ENCODE peak calls at places on chromosome 21, in nine cellular contexts. P, L, Q, V, W, X, Z, T and F are unnamed samples.

GRCh38 chr21:16192900-16193299 is 463.1 kb downstream of the USP25 start:
- DNase-seq in P (no peak), V (peak; percentile 34), L (no peak), W (peak; percentile 61), X (no peak), Q (no peak), Z (peak; percentile 20), T (peak; percentile 70), F (peak; percentile 57)

GRCh38 chr21:34890258-34890723 is 158.8 kb downstream of the RUNX1 start:
- DNase-seq in V (no peak), L (no peak), Z (no peak), X (no peak), W (no peak), Q (no peak), T (no peak), P (no peak), F (no peak)

GRCh38 chr21:31294691-31295090 is 49.4 kb downstream of the TIAM1 start:
- DNase-seq in W (no peak), L (no peak), X (no peak), Z (no peak), V (no peak), T (no peak), Q (no peak), P (no peak), F (no peak)

GRCh38 chr21:31888936-31889371 is 16.1 kb downstream of the HUNK start:
- DNase-seq in Q (no peak), P (no peak), V (no peak), X (no peak), Z (no peak), L (peak; percentile 68), T (peak; percentile 50), W (no peak), F (no peak)

GRCh38 chr21:42038826-42039425 is 28.8 kb upstream of the ZBTB21 start:
- DNase-seq in X (no peak), T (no peak), L (no peak), Z (peak; percentile 87), P (no peak), Q (no peak), W (no peak), V (peak; percentile 90), F (no peak)

GRCh38 chr21:19771881-19772280 is 1226.3 kb upstream of the NCAM2 start:
- DNase-seq in W (no peak), T (no peak), Q (no peak), L (no peak), P (no peak), V (no peak), Z (no peak), X (no peak), F (no peak)

GRCh38 chr21:15408089-15408488 is 321.7 kb upstream of the USP25 start:
- DNase-seq in V (no peak), Q (no peak), T (no peak), P (no peak), W (no peak), X (no peak), Z (no peak), L (no peak), F (no peak)

GRCh38 chr21:31293986-31294385 is 50.1 kb downstream of the TIAM1 start:
- DNase-seq in X (no peak), V (peak; percentile 82), Z (peak; percentile 94), Q (no peak), L (no peak), W (no peak), T (peak; percentile 85), P (no peak), F (peak; percentile 89)

GRCh38 chr21:44650265-44650972 is 4.0 kb downstream of the KRTAP12-4 start:
- DNase-seq in W (no peak), Q (no peak), V (no peak), Z (no peak), L (no peak), P (no peak), X (no peak), T (no peak), F (no peak)

GRCh38 chr21:44648557-44649311 is 2.5 kb downstream of the KRTAP10-11 start:
- DNase-seq in P (peak; percentile 10), Q (no peak), Z (no peak), V (no peak), L (no peak), X (no peak), T (no peak), W (no peak), F (no peak)

GRCh38 chr21:44644878-44645277 is 1.3 kb upstream of the KRTAP10-11 start:
- DNase-seq in V (no peak), W (no peak), Z (no peak), X (no peak), Q (no peak), L (no peak), P (no peak), T (no peak), F (no peak)

GRCh38 chr21:44649701-44650100 is 3.5 kb downstream of the KRTAP10-11 start:
- DNase-seq in V (no peak), X (no peak), L (no peak), Z (no peak), W (no peak), P (no peak), Q (no peak), T (no peak), F (no peak)

GRCh38 chr21:44647222-44647552 is 973 bp downstream of the KRTAP10-11 start:
- DNase-seq in X (no peak), T (no peak), Q (no peak), L (no peak), P (peak; percentile 10), V (no peak), Z (no peak), W (no peak), F (no peak)
- H3K27ac ChIP-seq in X (no peak overlapping the region), T (no peak overlapping the region), Q (no peak overlapping the region), L (peak overlapping the region; percentile 44), P (no peak overlapping the region), V (no peak overlapping the region), Z (no peak overlapping the region), W (no peak overlapping the region), F (no peak overlapping the region)

GRCh38 chr21:14384453-14384852 is 1.5 kb upstream of the HSPA13 start:
- DNase-seq in Q (no peak), V (no peak), P (no peak), T (no peak), W (no peak), Z (no peak), X (no peak), L (no peak), F (no peak)

GRCh38 chr21:14382486-14382834 is 486 bp downstream of the HSPA13 start:
- DNase-seq in T (peak; percentile 23), Q (no peak), L (no peak), W (no peak), V (peak; percentile 43), P (no peak), X (no peak), Z (peak; percentile 11), F (peak; percentile 26)

GRCh38 chr21:14388282-14388681 is 5.3 kb upstream of the HSPA13 start:
- DNase-seq in L (no peak), P (no peak), W (no peak), Z (no peak), Q (no peak), V (no peak), X (no peak), T (no peak), F (no peak)

GRCh38 chr21:14383596-14384210 is 757 bp upstream of the HSPA13 start:
- DNase-seq in Z (peak; percentile 5), L (no peak), V (peak; percentile 54), Q (no peak), T (no peak), P (no peak), W (no peak), X (no peak), F (no peak)

DNA sequence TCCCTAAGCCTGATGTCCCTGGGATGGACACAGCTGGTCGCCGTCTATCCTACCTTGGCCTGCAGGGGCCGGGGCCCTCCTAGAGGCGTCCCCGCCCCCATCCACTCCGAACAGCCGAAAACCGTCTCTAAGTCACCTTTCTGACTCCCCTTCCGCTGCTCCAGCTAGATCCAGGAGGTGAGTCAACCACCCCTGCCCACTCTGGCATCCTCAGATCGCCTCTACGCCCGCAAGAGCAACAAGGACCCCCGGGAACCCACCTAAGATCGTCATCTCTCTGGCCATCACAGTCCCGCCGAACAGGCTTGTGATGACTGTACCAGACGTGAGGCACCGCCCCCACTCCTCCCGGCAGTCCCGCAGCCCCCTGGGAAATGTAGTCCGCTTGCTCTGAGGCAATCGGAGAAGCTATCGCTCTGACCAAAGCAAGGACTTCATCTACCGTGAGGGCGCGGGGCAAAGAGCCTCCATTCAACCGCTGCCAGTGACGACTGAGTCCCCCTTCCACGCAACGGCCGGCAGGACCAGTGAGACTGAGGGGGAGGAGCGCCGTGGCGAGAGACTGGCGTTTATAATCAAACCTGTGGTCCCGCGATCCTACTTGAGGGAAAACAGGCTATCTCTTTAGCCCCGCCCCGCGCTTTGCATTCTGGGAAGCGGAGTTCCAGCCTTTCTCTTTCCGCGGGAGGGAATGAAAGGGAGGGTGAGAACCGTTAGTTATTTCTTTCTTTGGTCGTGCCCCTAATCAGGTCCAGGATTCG is at the start of gene HSPA13:
- DNase-seq in Q (peak; percentile 99), P (peak; percentile 99), W (peak; percentile 100), X (peak; percentile 100), Z (peak; percentile 99), T (peak; percentile 99), L (peak; percentile 100), V (peak; percentile 99), F (peak; percentile 93)
- TF ChIP-seq CTCF in Q (no peak), P (no peak), W (no peak), X (no peak), Z (peak; percentile 12), T (no peak), L (peak; percentile 52), V (no peak), F (no peak)

GRCh38 chr21:46545911-46546310 is 59.0 kb downstream of the S100B start:
- DNase-seq in T (no peak), L (no peak), V (no peak), P (peak; percentile 21), Z (no peak), W (no peak), Q (no peak), X (no peak), F (no peak)

GRCh38 chr21:46545363-46545762 is 59.5 kb downstream of the S100B start:
- DNase-seq in V (no peak), P (peak; percentile 7), X (no peak), T (peak; percentile 6), Z (peak; percentile 7), L (no peak), W (no peak), Q (no peak), F (peak; percentile 87)

GRCh38 chr21:46544003-46544402 is 60.9 kb downstream of the S100B start:
- DNase-seq in W (no peak), Z (no peak), V (no peak), X (no peak), L (no peak), Q (no peak), T (no peak), P (no peak), F (no peak)

GRCh38 chr21:46543306-46543705 is 61.6 kb downstream of the S100B start:
- DNase-seq in P (peak; percentile 13), Q (no peak), W (no peak), X (no peak), L (no peak), Z (no peak), V (no peak), T (no peak), F (no peak)

DNA sequence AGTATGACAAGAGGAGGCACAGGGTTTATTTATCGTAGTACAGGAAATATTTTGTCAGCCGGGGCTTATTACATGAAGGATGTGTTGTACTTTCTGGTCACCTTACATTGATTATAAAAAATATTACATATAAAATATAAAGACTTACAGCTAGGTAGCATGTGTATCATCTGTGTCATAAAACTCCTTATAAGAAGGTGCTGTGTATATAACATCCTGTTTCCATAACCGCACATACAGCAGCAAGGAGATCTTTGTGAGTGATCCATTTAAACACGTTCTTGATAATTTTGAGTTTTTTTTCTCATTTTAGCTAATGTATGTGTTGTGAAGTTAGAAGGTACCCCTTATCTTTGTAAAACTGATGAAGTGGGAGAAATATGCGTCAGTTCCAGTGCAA is 60.1 kb downstream of the S100B start:
- DNase-seq in T (no peak), Z (no peak), X (no peak), L (no peak), V (no peak), P (no peak), W (no peak), Q (no peak), F (no peak)
- H3K27ac ChIP-seq in T (no peak overlapping the region), Z (no peak overlapping the region), X (no peak overlapping the region), L (no peak overlapping the region), V (no peak overlapping the region), P (no peak overlapping the region), W (no peak overlapping the region), Q (no peak overlapping the region), F (no peak overlapping the region)

GRCh38 chr21:26965567-26966359 is 1.1 kb downstream of the ADAMTS5 start:
- DNase-seq in L (peak; percentile 95), W (peak; percentile 80), Z (peak; percentile 12), P (peak; percentile 25), Q (peak; percentile 55), X (peak; percentile 56), T (no peak), V (no peak), F (no peak)
- TF ChIP-seq CTCF in L (peak; percentile 82), W (peak; percentile 39), Z (no peak), P (no peak), Q (peak; percentile 31), X (peak; percentile 41), T (no peak), V (peak; percentile 35), F (no peak)